ENCODE peak calls at places on chromosomes 11 and 22, in eight cellular contexts. One of them, this sample, is unnamed.

GRCh38 chr11:117743121-117743815 is 53.7 kb downstream of the DSCAML1 start:
- DNase-seq in left lung: no peak
- DNase-seq in EH: no peak
- DNase-seq in mucosa of gallbladder: no peak
- DNase-seq in activated CD4-positive, CD25-positive, alpha-beta regulatory T cell treated with anti-CD3 and anti-CD28 coated beads, Interleukin-2, amount 50 U/mL, for 72 hours: no peak
- DNase-seq in kidney glomerular epithelial cell: no peak
- DNase-seq in NCI-H1092 treated with DMSO at 0.1 percent for 48 hours: peak
- DNase-seq in NCI-H2227 treated with DMSO at 0.1 percent for 48 hours: no peak
- DNase-seq in this sample: peak

GRCh38 chr11:66322732-66323427 is 6.0 kb upstream of the CD248 start:
- DNase-seq in activated CD4-positive, CD25-positive, alpha-beta regulatory T cell treated with anti-CD3 and anti-CD28 coated beads, Interleukin-2, amount 50 U/mL, for 72 hours: no peak
- DNase-seq in EH: no peak
- DNase-seq in NCI-H2227 treated with DMSO at 0.1 percent for 48 hours: no peak
- DNase-seq in left lung: peak
- DNase-seq in mucosa of gallbladder: no peak
- DNase-seq in kidney glomerular epithelial cell: no peak
- DNase-seq in NCI-H1092 treated with DMSO at 0.1 percent for 48 hours: no peak
- DNase-seq in this sample: no peak

GRCh38 chr22:45055936-45056335 is 46.1 kb upstream of the PHF21B start:
- DNase-seq in NCI-H1092 treated with DMSO at 0.1 percent for 48 hours: no peak
- DNase-seq in NCI-H2227 treated with DMSO at 0.1 percent for 48 hours: no peak
- DNase-seq in left lung: no peak
- DNase-seq in EH: no peak
- DNase-seq in kidney glomerular epithelial cell: no peak
- DNase-seq in mucosa of gallbladder: no peak
- DNase-seq in activated CD4-positive, CD25-positive, alpha-beta regulatory T cell treated with anti-CD3 and anti-CD28 coated beads, Interleukin-2, amount 50 U/mL, for 72 hours: no peak
- DNase-seq in this sample: no peak

GRCh38 chr22:37167176-37167980 is 17.7 kb upstream of the IL2RB start:
- DNase-seq in EH: no peak
- DNase-seq in kidney glomerular epithelial cell: no peak
- DNase-seq in activated CD4-positive, CD25-positive, alpha-beta regulatory T cell treated with anti-CD3 and anti-CD28 coated beads, Interleukin-2, amount 50 U/mL, for 72 hours: peak
- DNase-seq in NCI-H2227 treated with DMSO at 0.1 percent for 48 hours: no peak
- DNase-seq in mucosa of gallbladder: no peak
- DNase-seq in left lung: peak
- DNase-seq in NCI-H1092 treated with DMSO at 0.1 percent for 48 hours: no peak
- DNase-seq in this sample: no peak

GRCh38 chr11:109019342-109019936 is 354.6 kb downstream of the DDX10 start:
- DNase-seq in EH: no peak
- DNase-seq in NCI-H1092 treated with DMSO at 0.1 percent for 48 hours: no peak
- DNase-seq in mucosa of gallbladder: no peak
- DNase-seq in kidney glomerular epithelial cell: no peak
- DNase-seq in left lung: no peak
- DNase-seq in activated CD4-positive, CD25-positive, alpha-beta regulatory T cell treated with anti-CD3 and anti-CD28 coated beads, Interleukin-2, amount 50 U/mL, for 72 hours: no peak
- DNase-seq in NCI-H2227 treated with DMSO at 0.1 percent for 48 hours: no peak
- DNase-seq in this sample: no peak

GRCh38 chr22:30185129-30185528 is 61.4 kb downstream of the LIF start:
- DNase-seq in kidney glomerular epithelial cell: no peak
- DNase-seq in mucosa of gallbladder: no peak
- DNase-seq in EH: no peak
- DNase-seq in left lung: no peak
- DNase-seq in NCI-H1092 treated with DMSO at 0.1 percent for 48 hours: no peak
- DNase-seq in NCI-H2227 treated with DMSO at 0.1 percent for 48 hours: no peak
- DNase-seq in activated CD4-positive, CD25-positive, alpha-beta regulatory T cell treated with anti-CD3 and anti-CD28 coated beads, Interleukin-2, amount 50 U/mL, for 72 hours: no peak
- DNase-seq in this sample: no peak

GRCh38 chr11:82995754-82996398 is 75.8 kb downstream of the RAB30 start:
- DNase-seq in NCI-H1092 treated with DMSO at 0.1 percent for 48 hours: no peak
- DNase-seq in activated CD4-positive, CD25-positive, alpha-beta regulatory T cell treated with anti-CD3 and anti-CD28 coated beads, Interleukin-2, amount 50 U/mL, for 72 hours: no peak
- DNase-seq in kidney glomerular epithelial cell: no peak
- DNase-seq in mucosa of gallbladder: no peak
- DNase-seq in left lung: no peak
- DNase-seq in EH: peak
- DNase-seq in NCI-H2227 treated with DMSO at 0.1 percent for 48 hours: no peak
- DNase-seq in this sample: no peak

GRCh38 chr11:101745756-101746155 is 161.9 kb upstream of the TRPC6 start:
- DNase-seq in kidney glomerular epithelial cell: no peak
- DNase-seq in EH: no peak
- DNase-seq in NCI-H1092 treated with DMSO at 0.1 percent for 48 hours: no peak
- DNase-seq in mucosa of gallbladder: no peak
- DNase-seq in left lung: no peak
- DNase-seq in activated CD4-positive, CD25-positive, alpha-beta regulatory T cell treated with anti-CD3 and anti-CD28 coated beads, Interleukin-2, amount 50 U/mL, for 72 hours: no peak
- DNase-seq in NCI-H2227 treated with DMSO at 0.1 percent for 48 hours: no peak
- DNase-seq in this sample: no peak

GRCh38 chr11:19660076-19660475 is 52.6 kb upstream of the NAV2 start:
- DNase-seq in NCI-H2227 treated with DMSO at 0.1 percent for 48 hours: no peak
- DNase-seq in NCI-H1092 treated with DMSO at 0.1 percent for 48 hours: no peak
- DNase-seq in EH: peak
- DNase-seq in left lung: no peak
- DNase-seq in mucosa of gallbladder: no peak
- DNase-seq in kidney glomerular epithelial cell: peak
- DNase-seq in activated CD4-positive, CD25-positive, alpha-beta regulatory T cell treated with anti-CD3 and anti-CD28 coated beads, Interleukin-2, amount 50 U/mL, for 72 hours: no peak
- DNase-seq in this sample: peak

GRCh38 chr11:45323598-45324249 is 37.6 kb upstream of the SYT13 start:
- DNase-seq in mucosa of gallbladder: no peak
- DNase-seq in activated CD4-positive, CD25-positive, alpha-beta regulatory T cell treated with anti-CD3 and anti-CD28 coated beads, Interleukin-2, amount 50 U/mL, for 72 hours: no peak
- DNase-seq in left lung: no peak
- DNase-seq in EH: no peak
- DNase-seq in NCI-H2227 treated with DMSO at 0.1 percent for 48 hours: no peak
- DNase-seq in kidney glomerular epithelial cell: no peak
- DNase-seq in NCI-H1092 treated with DMSO at 0.1 percent for 48 hours: no peak
- DNase-seq in this sample: no peak

GRCh38 chr11:10032991-10033390 is 261.0 kb downstream of the SBF2 start:
- DNase-seq in mucosa of gallbladder: no peak
- DNase-seq in NCI-H2227 treated with DMSO at 0.1 percent for 48 hours: no peak
- DNase-seq in EH: peak
- DNase-seq in NCI-H1092 treated with DMSO at 0.1 percent for 48 hours: no peak
- DNase-seq in left lung: no peak
- DNase-seq in activated CD4-positive, CD25-positive, alpha-beta regulatory T cell treated with anti-CD3 and anti-CD28 coated beads, Interleukin-2, amount 50 U/mL, for 72 hours: no peak
- DNase-seq in kidney glomerular epithelial cell: no peak
- DNase-seq in this sample: no peak

GRCh38 chr22:35230417-35230816 is 26.9 kb upstream of the HMGXB4 start:
- DNase-seq in mucosa of gallbladder: no peak
- DNase-seq in left lung: no peak
- DNase-seq in NCI-H2227 treated with DMSO at 0.1 percent for 48 hours: no peak
- DNase-seq in NCI-H1092 treated with DMSO at 0.1 percent for 48 hours: no peak
- DNase-seq in EH: no peak
- DNase-seq in activated CD4-positive, CD25-positive, alpha-beta regulatory T cell treated with anti-CD3 and anti-CD28 coated beads, Interleukin-2, amount 50 U/mL, for 72 hours: no peak
- DNase-seq in kidney glomerular epithelial cell: no peak
- DNase-seq in this sample: no peak

GRCh38 chr22:39656495-39657490 is 86.2 kb downstream of the CACNA1I start:
- DNase-seq in activated CD4-positive, CD25-positive, alpha-beta regulatory T cell treated with anti-CD3 and anti-CD28 coated beads, Interleukin-2, amount 50 U/mL, for 72 hours: no peak
- DNase-seq in kidney glomerular epithelial cell: no peak
- DNase-seq in mucosa of gallbladder: no peak
- DNase-seq in NCI-H2227 treated with DMSO at 0.1 percent for 48 hours: no peak
- DNase-seq in NCI-H1092 treated with DMSO at 0.1 percent for 48 hours: no peak
- DNase-seq in EH: no peak
- DNase-seq in left lung: no peak
- DNase-seq in this sample: no peak

GRCh38 chr11:1557168-1557884 is 14.7 kb downstream of the DUSP8 start:
- DNase-seq in NCI-H1092 treated with DMSO at 0.1 percent for 48 hours: no peak
- DNase-seq in activated CD4-positive, CD25-positive, alpha-beta regulatory T cell treated with anti-CD3 and anti-CD28 coated beads, Interleukin-2, amount 50 U/mL, for 72 hours: no peak
- DNase-seq in NCI-H2227 treated with DMSO at 0.1 percent for 48 hours: no peak
- DNase-seq in mucosa of gallbladder: no peak
- DNase-seq in EH: no peak
- DNase-seq in left lung: peak
- DNase-seq in kidney glomerular epithelial cell: no peak
- DNase-seq in this sample: no peak

GRCh38 chr11:40170076-40170475 is 1289.4 kb downstream of the LRRC4C start:
- DNase-seq in NCI-H1092 treated with DMSO at 0.1 percent for 48 hours: no peak
- DNase-seq in activated CD4-positive, CD25-positive, alpha-beta regulatory T cell treated with anti-CD3 and anti-CD28 coated beads, Interleukin-2, amount 50 U/mL, for 72 hours: no peak
- DNase-seq in left lung: no peak
- DNase-seq in NCI-H2227 treated with DMSO at 0.1 percent for 48 hours: no peak
- DNase-seq in EH: no peak
- DNase-seq in kidney glomerular epithelial cell: peak
- DNase-seq in mucosa of gallbladder: peak
- DNase-seq in this sample: peak

GRCh38 chr11:75896843-75897419 is 81.9 kb downstream of the UVRAG start:
- DNase-seq in left lung: no peak
- DNase-seq in mucosa of gallbladder: no peak
- DNase-seq in kidney glomerular epithelial cell: peak
- DNase-seq in activated CD4-positive, CD25-positive, alpha-beta regulatory T cell treated with anti-CD3 and anti-CD28 coated beads, Interleukin-2, amount 50 U/mL, for 72 hours: no peak
- DNase-seq in NCI-H1092 treated with DMSO at 0.1 percent for 48 hours: peak
- DNase-seq in EH: peak
- DNase-seq in NCI-H2227 treated with DMSO at 0.1 percent for 48 hours: peak
- DNase-seq in this sample: peak

GRCh38 chr22:38505595-38506117 is 455 bp downstream of the DDX17 start:
- DNase-seq in left lung: peak
- DNase-seq in NCI-H1092 treated with DMSO at 0.1 percent for 48 hours: peak
- DNase-seq in mucosa of gallbladder: peak
- DNase-seq in NCI-H2227 treated with DMSO at 0.1 percent for 48 hours: no peak
- DNase-seq in activated CD4-positive, CD25-positive, alpha-beta regulatory T cell treated with anti-CD3 and anti-CD28 coated beads, Interleukin-2, amount 50 U/mL, for 72 hours: no peak
- DNase-seq in kidney glomerular epithelial cell: no peak
- DNase-seq in EH: peak
- DNase-seq in this sample: peak

GRCh38 chr22:27150530-27150909 is 493.1 kb downstream of the MIAT start:
- DNase-seq in kidney glomerular epithelial cell: no peak
- DNase-seq in activated CD4-positive, CD25-positive, alpha-beta regulatory T cell treated with anti-CD3 and anti-CD28 coated beads, Interleukin-2, amount 50 U/mL, for 72 hours: no peak
- DNase-seq in mucosa of gallbladder: no peak
- DNase-seq in NCI-H2227 treated with DMSO at 0.1 percent for 48 hours: no peak
- DNase-seq in NCI-H1092 treated with DMSO at 0.1 percent for 48 hours: peak
- DNase-seq in EH: peak
- DNase-seq in left lung: no peak
- DNase-seq in this sample: no peak

GRCh38 chr11:111941963-111942362 is 4.8 kb downstream of the DIXDC1 start:
- DNase-seq in NCI-H1092 treated with DMSO at 0.1 percent for 48 hours: peak
- DNase-seq in NCI-H2227 treated with DMSO at 0.1 percent for 48 hours: no peak
- DNase-seq in EH: no peak
- DNase-seq in mucosa of gallbladder: no peak
- DNase-seq in kidney glomerular epithelial cell: no peak
- DNase-seq in left lung: no peak
- DNase-seq in activated CD4-positive, CD25-positive, alpha-beta regulatory T cell treated with anti-CD3 and anti-CD28 coated beads, Interleukin-2, amount 50 U/mL, for 72 hours: no peak
- DNase-seq in this sample: no peak

GRCh38 chr22:30694171-30694637 is 470 bp upstream of the OSBP2 start:
- DNase-seq in EH: peak
- DNase-seq in mucosa of gallbladder: peak
- DNase-seq in activated CD4-positive, CD25-positive, alpha-beta regulatory T cell treated with anti-CD3 and anti-CD28 coated beads, Interleukin-2, amount 50 U/mL, for 72 hours: peak
- DNase-seq in NCI-H2227 treated with DMSO at 0.1 percent for 48 hours: peak
- DNase-seq in left lung: peak
- DNase-seq in kidney glomerular epithelial cell: peak
- DNase-seq in NCI-H1092 treated with DMSO at 0.1 percent for 48 hours: peak
- DNase-seq in this sample: peak

GRCh38 chr11:6667733-6668374 is 12.2 kb upstream of the DCHS1 start:
- DNase-seq in kidney glomerular epithelial cell: peak
- DNase-seq in mucosa of gallbladder: no peak
- DNase-seq in left lung: no peak
- DNase-seq in activated CD4-positive, CD25-positive, alpha-beta regulatory T cell treated with anti-CD3 and anti-CD28 coated beads, Interleukin-2, amount 50 U/mL, for 72 hours: no peak
- DNase-seq in EH: peak
- DNase-seq in NCI-H1092 treated with DMSO at 0.1 percent for 48 hours: peak
- DNase-seq in NCI-H2227 treated with DMSO at 0.1 percent for 48 hours: no peak
- DNase-seq in this sample: no peak

GRCh38 chr11:121466063-121466794 is 13.5 kb upstream of the SORL1-AS1 start:
- DNase-seq in NCI-H2227 treated with DMSO at 0.1 percent for 48 hours: peak
- DNase-seq in activated CD4-positive, CD25-positive, alpha-beta regulatory T cell treated with anti-CD3 and anti-CD28 coated beads, Interleukin-2, amount 50 U/mL, for 72 hours: peak
- DNase-seq in left lung: peak
- DNase-seq in NCI-H1092 treated with DMSO at 0.1 percent for 48 hours: peak
- DNase-seq in mucosa of gallbladder: peak
- DNase-seq in kidney glomerular epithelial cell: peak
- DNase-seq in EH: peak
- DNase-seq in this sample: peak

GRCh38 chr11:57349491-57350274 is 11.5 kb downstream of the P2RX3 start:
- DNase-seq in mucosa of gallbladder: peak
- DNase-seq in EH: peak
- DNase-seq in NCI-H2227 treated with DMSO at 0.1 percent for 48 hours: no peak
- DNase-seq in activated CD4-positive, CD25-positive, alpha-beta regulatory T cell treated with anti-CD3 and anti-CD28 coated beads, Interleukin-2, amount 50 U/mL, for 72 hours: peak
- DNase-seq in left lung: peak
- DNase-seq in kidney glomerular epithelial cell: peak
- DNase-seq in NCI-H1092 treated with DMSO at 0.1 percent for 48 hours: peak
- DNase-seq in this sample: peak

GRCh38 chr11:128619540-128620305 is 32.4 kb upstream of the ETS1 start:
- DNase-seq in mucosa of gallbladder: peak
- DNase-seq in activated CD4-positive, CD25-positive, alpha-beta regulatory T cell treated with anti-CD3 and anti-CD28 coated beads, Interleukin-2, amount 50 U/mL, for 72 hours: no peak
- DNase-seq in EH: no peak
- DNase-seq in left lung: no peak
- DNase-seq in kidney glomerular epithelial cell: no peak
- DNase-seq in NCI-H2227 treated with DMSO at 0.1 percent for 48 hours: no peak
- DNase-seq in NCI-H1092 treated with DMSO at 0.1 percent for 48 hours: no peak
- DNase-seq in this sample: no peak